ENCODE peak calls at places on chromosomes 3 and 15, in four cellular contexts. G, R, D and C are unnamed samples.

GRCh38 chr15:26738996-26739395 is 33.9 kb downstream of the GABRB3 start:
- DNase-seq in G (no peak), D (no peak), R (no peak), C (no peak)

GRCh38 chr3:89841041-89841440 is 733.6 kb downstream of the EPHA3 start:
- DNase-seq in G (no peak), D (peak; percentile 54), R (no peak), C (no peak)

GRCh38 chr15:80779658-80780415 is 667 bp downstream of the CEMIP start:
- DNase-seq in R (no peak), G (peak; percentile 10), D (peak; percentile 70), C (no peak)

GRCh38 chr3:10644189-10644588 is 138.8 kb upstream of the ATP2B2 start:
- DNase-seq in R (no peak), G (no peak), D (no peak), C (no peak)

GRCh38 chr3:39879581-39879980 is 70.2 kb downstream of the MYRIP start:
- DNase-seq in G (no peak), D (no peak), R (no peak), C (no peak)

GRCh38 chr15:96047255-96047931 is 283.1 kb upstream of the NR2F2 start:
- DNase-seq in G (no peak), R (no peak), D (peak; percentile 98), C (no peak)

GRCh38 chr15:51759557-51760070 is 8.2 kb downstream of the TMOD2 start:
- DNase-seq in G (no peak), R (no peak), D (peak; percentile 95), C (no peak)

GRCh38 chr15:64732156-64732860 is 43.1 kb downstream of the RBPMS2 start:
- DNase-seq in R (no peak), D (no peak), G (no peak), C (no peak)

GRCh38 chr3:111989061-111989678 is 9.6 kb upstream of the TAGLN3 start:
- DNase-seq in R (no peak), D (peak; percentile 77), G (no peak), C (no peak)

GRCh38 chr15:66018178-66018797 is 149.0 kb downstream of the RAB11A start:
- DNase-seq in R (no peak), G (no peak), D (no peak), C (no peak)

GRCh38 chr15:82298520-82298919 is 35.9 kb downstream of the SAXO2 start:
- DNase-seq in R (no peak), G (no peak), D (no peak), C (peak; percentile 28)

GRCh38 chr3:64063982-64064438 is 40.7 kb upstream of the PSMD6 start:
- DNase-seq in R (no peak), G (no peak), D (no peak), C (no peak)

GRCh38 chr3:87148020-87148419 is 79.1 kb upstream of the CHMP2B start:
- DNase-seq in G (no peak), D (no peak), R (no peak), C (no peak)

GRCh38 chr15:85684174-85684710 is 110.5 kb downstream of the KLHL25 start:
- DNase-seq in D (no peak), R (no peak), G (no peak), C (no peak)

GRCh38 chr15:85685366-85685765 is 109.4 kb downstream of the KLHL25 start:
- DNase-seq in D (no peak), R (no peak), G (no peak), C (no peak)

GRCh38 chr15:85689729-85690128 is 105.0 kb downstream of the KLHL25 start:
- DNase-seq in R (no peak), G (peak; percentile 11), D (peak; percentile 64), C (peak; percentile 72)

GRCh38 chr15:85688703-85689102 is 106.0 kb downstream of the KLHL25 start:
- DNase-seq in D (no peak), G (no peak), R (no peak), C (no peak)

DNA sequence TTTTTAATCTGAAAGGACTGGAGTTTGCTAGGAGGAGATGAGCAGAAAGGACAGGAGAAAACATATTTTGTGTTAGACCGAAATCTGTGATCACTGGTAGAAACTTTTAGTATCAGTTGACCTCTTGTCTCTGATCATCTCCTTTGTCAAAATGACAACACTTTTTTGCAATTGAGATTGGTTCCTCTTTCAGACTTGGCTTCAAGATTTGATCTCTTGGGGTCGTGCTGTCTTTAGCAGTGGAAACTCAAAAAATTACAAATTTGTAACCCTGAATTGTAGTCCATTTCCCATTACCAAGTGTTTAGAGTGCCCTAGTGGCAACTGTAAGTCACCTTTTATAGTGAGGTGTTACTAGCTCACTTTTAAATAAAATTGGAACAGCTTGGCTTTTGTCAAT is 107.4 kb downstream of the KLHL25 start:
- DNase-seq in D (no peak), R (no peak), G (no peak), C (no peak)
- TF ChIP-seq CTCF in D (no peak), R (no peak), G (no peak), C (no peak)

DNA sequence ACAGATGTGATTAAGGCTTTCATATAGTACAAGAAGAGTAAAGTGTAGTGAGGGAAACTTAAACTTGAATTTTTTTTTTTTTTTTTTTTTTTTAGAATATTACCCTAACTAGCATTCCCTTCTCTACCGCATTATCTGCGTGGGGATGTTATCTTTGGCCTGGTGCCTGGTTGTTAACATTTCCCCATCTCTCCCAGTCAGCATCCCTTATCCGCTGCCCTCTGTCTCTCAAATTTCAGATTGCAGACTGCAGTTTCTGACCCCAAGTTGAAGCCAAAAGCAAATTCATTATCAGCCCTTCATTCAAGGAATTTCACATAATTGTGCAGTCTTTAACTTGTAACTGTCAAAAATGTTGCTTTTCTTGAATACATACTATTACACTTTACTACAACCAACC is 353.0 kb downstream of the PLOD2 start:
- DNase-seq in G (peak; percentile 10), R (no peak), D (peak; percentile 20), C (no peak)
- TF ChIP-seq CTCF in G (peak; percentile 48), R (peak; percentile 24), D (no peak), C (no peak)

DNA sequence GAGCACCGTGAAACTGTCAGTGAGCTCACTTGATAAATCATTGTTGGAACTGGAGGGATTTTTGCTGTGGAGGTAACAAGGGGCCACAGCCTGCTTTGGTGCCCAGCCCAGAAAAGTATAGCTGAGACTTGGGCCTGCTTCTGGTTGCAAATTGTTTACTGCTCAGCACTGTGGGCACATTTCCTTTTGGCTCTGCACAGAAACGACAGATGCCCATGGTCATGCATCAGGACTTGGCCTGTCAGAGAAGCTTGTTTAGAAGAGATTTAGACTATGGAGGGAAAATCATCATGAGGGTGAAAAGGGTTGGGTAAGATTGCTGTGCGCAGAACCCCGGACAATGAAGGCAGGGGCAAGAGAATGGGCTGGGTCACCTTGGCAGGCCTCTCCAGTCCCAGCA is 286.1 kb upstream of the CTNNB1 start:
- DNase-seq in D (no peak), R (no peak), G (no peak), C (no peak)
- TF ChIP-seq CTCF in D (no peak), R (no peak), G (no peak), C (no peak)

GRCh38 chr3:16249336-16249735 is 15.4 kb downstream of the DPH3 start:
- DNase-seq in G (peak; percentile 29), D (peak; percentile 68), R (no peak), C (no peak)
- TF ChIP-seq CTCF in G (peak; percentile 50), D (peak; percentile 50), R (peak; percentile 41), C (no peak)